ENCODE peak calls at places on chromosome 16, in eight cellular contexts. One of them, this sample, is unnamed.

GRCh38 chr16:4376126-4376819 is 4.6 kb downstream of the VASN start:
- DNase-seq in GM12864: no peak
- DNase-seq in stomach: peak
- DNase-seq in CD8-positive, alpha-beta memory T cell: no peak
- DNase-seq in central memory CD4-positive, alpha-beta T cell: no peak
- DNase-seq in epithelial cell of esophagus: no peak
- DNase-seq in LNCaP clone FGC: peak
- DNase-seq in dorsolateral prefrontal cortex: peak
- DNase-seq in this sample: no peak

GRCh38 chr16:12546918-12547607 is 256.6 kb downstream of the CPPED1 start:
- DNase-seq in CD8-positive, alpha-beta memory T cell: no peak
- DNase-seq in LNCaP clone FGC: no peak
- DNase-seq in stomach: no peak
- DNase-seq in central memory CD4-positive, alpha-beta T cell: no peak
- DNase-seq in GM12864: no peak
- DNase-seq in dorsolateral prefrontal cortex: no peak
- DNase-seq in epithelial cell of esophagus: no peak
- DNase-seq in this sample: no peak

GRCh38 chr16:56294599-56294998 is 103.3 kb downstream of the GNAO1 start:
- DNase-seq in stomach: no peak
- DNase-seq in epithelial cell of esophagus: peak
- DNase-seq in central memory CD4-positive, alpha-beta T cell: no peak
- DNase-seq in LNCaP clone FGC: no peak
- DNase-seq in CD8-positive, alpha-beta memory T cell: no peak
- DNase-seq in dorsolateral prefrontal cortex: no peak
- DNase-seq in GM12864: no peak
- DNase-seq in this sample: no peak

GRCh38 chr16:67166883-67167168 is 2.3 kb downstream of the HSF4 start:
- DNase-seq in CD8-positive, alpha-beta memory T cell: no peak
- DNase-seq in central memory CD4-positive, alpha-beta T cell: no peak
- DNase-seq in epithelial cell of esophagus: no peak
- DNase-seq in dorsolateral prefrontal cortex: no peak
- DNase-seq in LNCaP clone FGC: no peak
- DNase-seq in GM12864: no peak
- DNase-seq in stomach: no peak
- DNase-seq in this sample: no peak

GRCh38 chr16:50530277-50531236 is 17.6 kb upstream of the NKD1 start:
- DNase-seq in LNCaP clone FGC: peak
- DNase-seq in epithelial cell of esophagus: peak
- DNase-seq in dorsolateral prefrontal cortex: no peak
- DNase-seq in CD8-positive, alpha-beta memory T cell: no peak
- DNase-seq in GM12864: no peak
- DNase-seq in stomach: peak
- DNase-seq in central memory CD4-positive, alpha-beta T cell: no peak
- DNase-seq in this sample: peak

GRCh38 chr16:68676113-68676860 is 31.2 kb downstream of the CDH3 start:
- DNase-seq in LNCaP clone FGC: no peak
- DNase-seq in GM12864: no peak
- DNase-seq in stomach: no peak
- DNase-seq in CD8-positive, alpha-beta memory T cell: no peak
- DNase-seq in dorsolateral prefrontal cortex: no peak
- DNase-seq in epithelial cell of esophagus: no peak
- DNase-seq in central memory CD4-positive, alpha-beta T cell: no peak
- DNase-seq in this sample: no peak

GRCh38 chr16:55265926-55266325 is 58.1 kb upstream of the IRX6 start:
- DNase-seq in central memory CD4-positive, alpha-beta T cell: no peak
- DNase-seq in LNCaP clone FGC: no peak
- DNase-seq in dorsolateral prefrontal cortex: no peak
- DNase-seq in CD8-positive, alpha-beta memory T cell: no peak
- DNase-seq in GM12864: no peak
- DNase-seq in epithelial cell of esophagus: no peak
- DNase-seq in stomach: no peak
- DNase-seq in this sample: no peak

GRCh38 chr16:15057755-15058417 is 2.0 kb upstream of the NTAN1 start:
- DNase-seq in stomach: peak
- DNase-seq in CD8-positive, alpha-beta memory T cell: no peak
- DNase-seq in LNCaP clone FGC: no peak
- DNase-seq in central memory CD4-positive, alpha-beta T cell: no peak
- DNase-seq in GM12864: no peak
- DNase-seq in dorsolateral prefrontal cortex: no peak
- DNase-seq in epithelial cell of esophagus: no peak
- DNase-seq in this sample: peak

This sample was measured in Caco-2.